ENCODE peak calls at places on chromosomes 12 and 14, in five cellular contexts. T is mesothelial cell of epicardium; P is activated CD8-positive, alpha-beta memory T cell treated with anti-CD3 and anti-CD28 coated beads for 24 hours; R is right cardiac atrium; Q is esophagus squamous epithelium. F is an unnamed sample.

GRCh38 chr12:83451189-83451588 is 764.5 kb downstream of the TMTC2 start:
- DNase-seq in T (no peak), P (no peak), R (no peak), Q (no peak), F (no peak)

GRCh38 chr12:122980192-122981035 is at the start of gene ARL6IP4:
- DNase-seq in T (no peak), P (peak; percentile 90), R (peak; percentile 88), Q (no peak), F (peak; percentile 68)

GRCh38 chr14:100541621-100542560 is 45.3 kb downstream of the BEGAIN start:
- DNase-seq in T (no peak), P (no peak), R (peak; percentile 31), Q (no peak), F (no peak)

GRCh38 chr12:106955377-106956047 is at the start of gene TMEM263:
- DNase-seq in T (peak; percentile 97), P (peak; percentile 95), R (peak; percentile 98), Q (peak; percentile 28), F (peak; percentile 97)

GRCh38 chr12:92356405-92356804 is 210.8 kb upstream of the BTG1 start:
- DNase-seq in T (no peak), P (no peak), R (no peak), Q (no peak), F (no peak)

GRCh38 chr14:96038920-96039632 is at the start of gene C14orf132:
- DNase-seq in T (peak; percentile 45), P (peak; percentile 73), R (peak; percentile 91), Q (no peak), F (peak; percentile 74)

GRCh38 chr12:51214895-51215294 is 3.0 kb downstream of the POU6F1 start:
- DNase-seq in T (no peak), P (no peak), R (no peak), Q (no peak), F (no peak)

GRCh38 chr14:50123062-50123461 is 6.7 kb upstream of the VCPKMT start:
- DNase-seq in T (no peak), P (no peak), R (no peak), Q (no peak), F (no peak)

GRCh38 chr12:59938190-59938962 is 342.5 kb downstream of the SLC16A7 start:
- DNase-seq in T (no peak), P (no peak), R (no peak), Q (no peak), F (no peak)

GRCh38 chr12:64747681-64748080 is 11.5 kb downstream of the GNS start:
- DNase-seq in T (no peak), P (no peak), R (no peak), Q (no peak), F (no peak)

GRCh38 chr12:81143057-81143456 is 65.2 kb downstream of the ACSS3 start:
- DNase-seq in T (no peak), P (no peak), R (no peak), Q (no peak), F (no peak)

GRCh38 chr12:109277899-109278762 is 31.0 kb downstream of the FOXN4 start:
- DNase-seq in T (no peak), P (no peak), R (peak; percentile 69), Q (no peak), F (no peak)

GRCh38 chr12:6917491-6918231 is 3.3 kb downstream of the ENO2 start:
- DNase-seq in T (no peak), P (no peak), R (no peak), Q (no peak), F (peak; percentile 71)

GRCh38 chr14:100654025-100654813 is 67.0 kb upstream of the BEGAIN start:
- DNase-seq in T (no peak), P (no peak), R (no peak), Q (no peak), F (no peak)

GRCh38 chr12:41956353-41956752 is 188.3 kb downstream of the GXYLT1 start:
- DNase-seq in T (no peak), P (no peak), R (no peak), Q (no peak), F (no peak)

GRCh38 chr12:90036641-90037040 is 328.0 kb upstream of the ATP2B1 start:
- DNase-seq in T (no peak), P (no peak), R (no peak), Q (no peak), F (peak; percentile 80)

GRCh38 chr12:34392741-34393085 is 370.4 kb downstream of the ALG10 start:
- DNase-seq in T (no peak), P (no peak), R (no peak), Q (no peak), F (no peak)

GRCh38 chr12:14774944-14775651 is 28.2 kb downstream of the WBP11 start:
- DNase-seq in T (no peak), P (peak; percentile 75), R (peak; percentile 80), Q (no peak), F (peak; percentile 62)

GRCh38 chr14:37114559-37114958 is 57.8 kb downstream of the SLC25A21 start:
- DNase-seq in T (no peak), P (no peak), R (no peak), Q (no peak), F (no peak)

GRCh38 chr14:94392510-94392935 is 4.1 kb upstream of the SERPINA1 start:
- DNase-seq in T (no peak), P (no peak), R (peak; percentile 65), Q (no peak), F (peak; percentile 77)

GRCh38 chr12:120358412-120359158 is 10.4 kb downstream of the MSI1 start:
- DNase-seq in T (no peak), P (no peak), R (no peak), Q (no peak), F (no peak)

GRCh38 chr12:123271182-123271491 is 519 bp downstream of the CDK2AP1 start:
- DNase-seq in T (peak; percentile 67), P (peak; percentile 87), R (peak; percentile 86), Q (no peak), F (peak; percentile 61)

F was measured in EL.